ENCODE peak calls at places on chromosomes 2 and 18, in nine cellular contexts. I, R, Z, D, L, K, A, P and F are unnamed samples. For H3K4me1, the result is how much of the 10 kb centered on the place peaks cover.

GRCh38 chr2:69022548-69022947 is 9.6 kb downstream of the ANTXR1 start:
- DNase-seq in I (no peak), A (no peak), L (peak), K (no peak), P (no peak), Z (no peak), R (no peak), D (no peak), F (no peak)

GRCh38 chr2:158795110-158795924 is at the start of gene DAPL1:
- DNase-seq in D (no peak), R (no peak), I (no peak), L (no peak), Z (no peak), K (no peak), A (no peak), P (no peak), F (peak)

GRCh38 chr2:2269989-2270562 is 61.0 kb downstream of the MYT1L start:
- DNase-seq in A (no peak), Z (no peak), I (no peak), L (no peak), P (no peak), R (no peak), K (no peak), D (no peak), F (no peak)

GRCh38 chr2:37926635-37927034 is 1.5 kb downstream of the RMDN2 start:
- DNase-seq in I (no peak), K (no peak), R (no peak), Z (no peak), A (no peak), D (no peak), P (no peak), L (no peak), F (peak)

GRCh38 chr2:46164581-46165301 is 132.5 kb upstream of the EPAS1 start:
- DNase-seq in D (peak), P (peak), I (no peak), R (no peak), A (no peak), Z (no peak), K (no peak), L (peak), F (no peak)

GRCh38 chr2:206056286-206056685 is 29.7 kb downstream of the INO80D start:
- DNase-seq in D (no peak), Z (no peak), P (no peak), I (no peak), A (no peak), K (no peak), L (no peak), R (no peak), F (no peak)

GRCh38 chr2:239839306-239839705 is 185.8 kb downstream of the NDUFA10 start:
- DNase-seq in K (no peak), R (no peak), L (no peak), D (no peak), P (peak), I (no peak), Z (no peak), A (no peak), F (no peak)

GRCh38 chr18:31741096-31741735 is 19.5 kb downstream of the SLC25A52 start:
- DNase-seq in K (no peak), L (no peak), D (no peak), P (peak), R (peak), A (peak), I (peak), Z (no peak), F (peak)

GRCh38 chr2:105379741-105380186 is 19.1 kb downstream of the FHL2 start:
- DNase-seq in K (no peak), I (no peak), D (no peak), A (no peak), L (peak), R (no peak), Z (no peak), P (no peak), F (no peak)

GRCh38 chr2:191304939-191305875 is 60.0 kb downstream of the MYO1B start:
- DNase-seq in R (no peak), L (no peak), I (no peak), Z (no peak), K (no peak), D (peak), A (no peak), P (peak), F (no peak)

GRCh38 chr2:176873403-176873802 is 339.2 kb upstream of the HNRNPA3 start:
- DNase-seq in I (peak), D (no peak), Z (no peak), K (no peak), A (no peak), P (no peak), L (no peak), R (no peak), F (no peak)
- TF ChIP-seq CTCF in I (peak), D (no peak), Z (no peak), K (peak), A (no peak), P (no peak), L (no peak), R (peak), F (no peak)

DNA sequence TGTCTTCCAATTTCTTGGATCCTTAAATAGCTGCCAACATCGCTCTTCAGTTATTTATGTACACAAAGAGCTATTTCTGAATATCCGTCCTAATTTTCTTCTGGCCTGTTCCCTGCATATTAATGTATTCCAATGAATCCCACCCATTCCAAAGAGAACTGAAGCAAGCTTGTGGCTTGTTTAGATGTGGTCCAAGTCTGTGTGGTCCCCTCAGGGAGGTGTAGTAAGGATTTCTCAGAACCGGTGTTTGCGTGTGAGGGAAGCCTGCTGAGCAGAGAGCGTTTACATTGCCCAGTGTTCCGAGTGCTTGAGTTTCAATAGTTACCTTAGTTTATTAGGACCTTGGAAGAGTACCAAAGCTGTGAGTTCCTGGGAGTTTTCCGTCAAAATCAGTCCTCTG is 25.1 kb upstream of the IL1R1 start:
- DNase-seq in I (no peak), D (no peak), Z (no peak), K (no peak), L (no peak), P (no peak), A (no peak), R (no peak), F (no peak)
- H3K4me1 ChIP-seq in I (under half), D (under half), Z (under half), K (under half), L (under half), P (under half), A (under half), R (under half), F (under half)

GRCh38 chr2:14632133-14632936 is at the start of gene LRATD1:
- DNase-seq in I (peak), P (peak), Z (peak), R (peak), A (no peak), D (peak), K (peak), L (no peak), F (peak)

GRCh38 chr2:14633451-14634211 is 1.1 kb downstream of the LRATD1 start:
- DNase-seq in A (no peak), I (no peak), R (peak), D (peak), Z (no peak), K (no peak), P (peak), L (no peak), F (peak)

GRCh38 chr2:14634223-14634884 is 1.8 kb downstream of the LRATD1 start:
- DNase-seq in P (peak), I (peak), D (peak), Z (peak), L (no peak), R (peak), K (peak), A (no peak), F (peak)

GRCh38 chr2:14633031-14633430 is 514 bp downstream of the LRATD1 start:
- DNase-seq in R (no peak), P (peak), Z (no peak), L (no peak), K (no peak), D (no peak), A (no peak), I (peak), F (peak)

DNA sequence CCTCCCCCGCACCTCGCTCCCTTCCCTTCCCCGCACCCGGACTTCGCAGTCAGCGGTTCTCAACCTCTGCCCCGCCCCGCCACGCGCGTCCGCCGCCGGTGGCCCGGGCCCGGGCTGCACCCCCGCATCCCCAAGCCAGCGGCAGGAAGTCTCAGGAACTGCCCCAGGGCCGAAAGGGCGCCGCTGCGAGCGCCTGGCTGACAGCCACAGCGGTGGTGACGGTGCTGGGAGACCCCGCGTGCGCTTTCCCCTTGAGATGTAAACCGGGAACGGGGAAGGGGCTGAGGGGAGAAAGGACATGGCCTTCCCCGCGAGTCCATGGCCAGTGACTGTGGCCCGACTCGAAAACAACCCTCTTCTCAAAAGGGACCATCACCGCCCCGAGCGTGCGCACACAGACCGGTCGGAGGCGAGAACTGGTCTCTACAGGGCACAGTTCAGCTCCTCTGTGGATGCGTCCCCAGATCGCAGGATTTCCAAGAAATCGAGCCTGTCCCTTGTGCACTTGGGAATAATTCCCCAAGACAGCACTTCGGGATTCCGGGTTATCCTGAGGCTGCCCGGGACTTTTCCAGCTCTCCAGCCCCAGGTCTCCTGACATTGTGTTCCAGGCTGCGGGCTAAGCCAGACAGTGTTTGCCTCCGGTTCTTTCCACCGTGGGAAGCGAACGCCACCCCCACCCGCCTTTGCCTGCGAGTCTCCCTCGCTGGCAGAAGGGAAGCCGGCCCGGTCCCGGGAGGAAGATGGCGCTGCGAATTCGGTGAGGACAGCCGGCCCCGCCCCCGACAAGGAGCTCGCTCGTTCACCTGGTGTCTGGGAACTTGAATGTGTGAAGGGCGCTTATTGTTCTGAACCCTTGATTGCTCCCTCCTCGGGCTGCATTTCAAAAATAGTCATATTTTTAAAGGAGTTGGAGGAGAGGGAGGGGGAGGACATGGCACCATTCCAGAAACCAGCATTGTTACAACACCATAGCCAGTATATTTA is 2.7 kb downstream of the LRATD1 start:
- DNase-seq in Z (peak), A (no peak), I (peak), K (no peak), L (peak), P (peak), D (peak), R (peak), F (peak)
- TF ChIP-seq CTCF in Z (no peak), A (no peak), I (no peak), K (peak), L (no peak), P (no peak), D (no peak), R (no peak), F (no peak)

GRCh38 chr2:207157727-207158126 is 8.0 kb downstream of the KLF7 start:
- DNase-seq in K (no peak), R (no peak), L (no peak), D (no peak), I (no peak), P (no peak), Z (no peak), A (no peak), F (no peak)

GRCh38 chr2:207157162-207157481 is 8.6 kb downstream of the KLF7 start:
- DNase-seq in L (no peak), Z (no peak), K (no peak), A (no peak), P (no peak), I (no peak), R (no peak), D (no peak), F (no peak)

GRCh38 chr2:207161247-207161646 is 4.5 kb downstream of the KLF7 start:
- DNase-seq in L (no peak), P (no peak), Z (no peak), A (no peak), I (peak), K (no peak), R (no peak), D (no peak), F (no peak)

GRCh38 chr2:207160115-207160514 is 5.6 kb downstream of the KLF7 start:
- DNase-seq in A (no peak), Z (no peak), R (no peak), L (no peak), I (no peak), P (no peak), D (no peak), K (no peak), F (no peak)

DNA sequence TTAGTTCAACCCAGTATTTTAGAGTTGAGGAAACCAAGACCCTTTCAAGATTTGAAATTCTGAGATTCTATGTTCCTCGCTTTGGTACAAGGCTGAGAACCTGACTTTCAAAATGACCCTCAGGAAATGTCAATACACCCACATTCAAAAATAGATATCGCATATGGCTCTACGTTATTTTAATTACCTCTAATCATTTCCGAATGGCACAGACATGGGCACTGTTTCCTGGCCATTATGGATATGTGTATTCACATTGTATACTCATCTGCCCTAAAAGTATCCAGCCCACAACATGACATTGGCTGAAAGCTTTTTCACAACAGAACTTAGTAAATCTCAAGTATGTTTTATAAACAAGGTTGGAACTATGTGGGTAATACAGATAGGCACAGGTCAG is 6.7 kb downstream of the KLF7 start:
- DNase-seq in A (no peak), K (no peak), L (no peak), D (no peak), I (no peak), P (no peak), R (no peak), Z (no peak), F (no peak)
- H3K4me1 ChIP-seq in A (under half), K (under half), L (under half), D (half or more), I (under half), P (under half), R (under half), Z (half or more), F (under half)

GRCh38 chr18:54222922-54223567 is 1.4 kb downstream of the MBD2 start:
- DNase-seq in P (peak), D (no peak), R (no peak), L (no peak), A (peak), I (no peak), Z (no peak), K (no peak), F (no peak)
- TF ChIP-seq CTCF in P (no peak), D (no peak), R (peak), L (peak), A (peak), I (no peak), Z (peak), K (no peak), F (peak)

DNA sequence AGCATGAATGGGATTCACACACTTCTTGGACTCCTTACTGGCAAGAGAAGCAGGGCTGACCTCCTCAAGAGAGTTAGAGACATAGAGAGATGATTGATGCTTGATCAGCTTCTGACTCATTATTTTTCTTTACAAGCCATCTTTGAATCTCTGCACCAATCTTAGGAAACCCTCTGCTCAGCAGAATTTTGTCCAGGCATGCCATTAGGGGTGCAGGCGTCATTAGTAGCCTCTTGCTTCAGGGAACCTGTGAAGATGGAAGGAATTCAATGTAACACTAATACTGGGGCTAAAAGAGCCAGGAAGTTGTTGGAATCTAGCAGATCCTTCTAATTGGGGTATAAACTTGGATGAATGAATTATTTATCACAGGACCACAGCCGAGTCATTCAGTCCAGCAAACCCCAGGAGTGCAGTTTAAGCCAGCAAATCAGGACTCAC is 151.8 kb downstream of the MGAT5 start:
- DNase-seq in P (no peak), I (no peak), R (no peak), Z (no peak), L (no peak), D (no peak), K (no peak), A (no peak), F (no peak)
- H3K4me1 ChIP-seq in P (under half), I (under half), R (under half), Z (under half), L (under half), D (half or more), K (under half), A (under half), F (under half)